ENCODE peak calls at places on chromosome 11, in seven cellular contexts. E is fibroblast of mammary gland, R is ascending aorta, U is hepatocyte, L is gastrocnemius medialis, I is IMR-90, J is AG10803. B is an unnamed sample.

GRCh38 chr11:27723685-27724084 is 23.4 kb upstream of the BDNF start:
- DNase-seq in U (no peak), R (no peak), L (no peak), I (peak; percentile 34), J (peak; percentile 31), E (no peak), B (no peak)

GRCh38 chr11:123373754-123374621 is 56.1 kb upstream of the GRAMD1B start:
- DNase-seq in I (no peak), R (no peak), L (no peak), U (no peak), E (no peak), J (no peak), B (no peak)

GRCh38 chr11:133038850-133039249 is 493.5 kb downstream of the OPCML start:
- DNase-seq in E (no peak), U (no peak), L (no peak), I (no peak), R (no peak), J (peak; percentile 52), B (peak; percentile 11)

GRCh38 chr11:2778630-2779498 is 79.1 kb upstream of the KCNQ1OT1 start:
- DNase-seq in R (peak; percentile 89), L (peak; percentile 95), I (peak; percentile 63), J (peak; percentile 63), E (no peak), U (peak; percentile 92), B (peak; percentile 51)

GRCh38 chr11:20102393-20102792 is 57.9 kb downstream of the DBX1 start:
- DNase-seq in L (no peak), J (no peak), I (no peak), E (no peak), R (no peak), U (no peak), B (no peak)

GRCh38 chr11:107151579-107151978 is 133.3 kb upstream of the GUCY1A2 start:
- DNase-seq in U (no peak), J (no peak), I (no peak), R (no peak), E (no peak), L (no peak), B (no peak)

GRCh38 chr11:9687736-9688494 is 24.0 kb downstream of the SWAP70 start:
- DNase-seq in U (peak; percentile 11), L (no peak), I (peak; percentile 36), J (peak; percentile 37), E (no peak), R (no peak), B (no peak)

GRCh38 chr11:45927684-45928413 is 5.4 kb downstream of the LARGE2 start:
- DNase-seq in E (no peak), J (no peak), I (no peak), U (no peak), R (no peak), L (no peak), B (no peak)

GRCh38 chr11:65897020-65897471 is 3.1 kb downstream of the FOSL1 start:
- DNase-seq in E (no peak), U (no peak), I (no peak), R (no peak), L (no peak), J (no peak), B (no peak)

GRCh38 chr11:78886616-78887015 is 312.0 kb upstream of the NARS2 start:
- DNase-seq in L (no peak), R (no peak), I (peak; percentile 64), J (peak; percentile 15), U (no peak), E (peak; percentile 70), B (peak; percentile 94)

GRCh38 chr11:123481647-123482046 is 51.6 kb downstream of the GRAMD1B start:
- DNase-seq in R (no peak), L (no peak), I (no peak), U (no peak), J (no peak), E (no peak), B (no peak)

GRCh38 chr11:40328890-40329617 is 1130.4 kb downstream of the LRRC4C start:
- DNase-seq in L (no peak), R (peak; percentile 84), U (peak; percentile 95), E (peak; percentile 99), J (peak; percentile 99), I (peak; percentile 100), B (peak; percentile 100)

GRCh38 chr11:100205926-100206325 is 481.2 kb upstream of the ARHGAP42 start:
- DNase-seq in E (no peak), I (no peak), J (no peak), R (no peak), U (no peak), L (no peak), B (peak; percentile 75)

GRCh38 chr11:100203789-100204188 is 483.3 kb upstream of the ARHGAP42 start:
- DNase-seq in E (peak; percentile 1), U (no peak), J (no peak), L (no peak), R (no peak), I (no peak), B (peak; percentile 22)

GRCh38 chr11:100208207-100208606 is 478.9 kb upstream of the ARHGAP42 start:
- DNase-seq in R (no peak), I (no peak), U (no peak), L (no peak), E (peak; percentile 20), J (no peak), B (peak; percentile 95)
- TF ChIP-seq CTCF in R (no peak), I (no peak), U (no peak), L (no peak), E (no peak), J (no peak), B (no peak)

GRCh38 chr11:119016216-119017009 is 1.7 kb downstream of the RPS25 start:
- DNase-seq in I (no peak), U (no peak), L (no peak), R (no peak), E (no peak), J (no peak), B (no peak)

GRCh38 chr11:119023741-119024140 is 5.2 kb downstream of the TRAPPC4 start:
- DNase-seq in U (no peak), R (no peak), L (no peak), E (no peak), I (no peak), J (no peak), B (no peak)

GRCh38 chr11:119018074-119018938 is at the start of the genes RPS25 and TRAPPC4:
- DNase-seq in J (peak; percentile 95), L (peak; percentile 96), U (peak; percentile 97), E (peak; percentile 95), R (peak; percentile 97), I (peak; percentile 95), B (peak; percentile 91)

GRCh38 chr11:119024430-119025098 is 6.0 kb downstream of the TRAPPC4 start:
- DNase-seq in J (no peak), E (no peak), U (no peak), R (no peak), I (no peak), L (no peak), B (no peak)

GRCh38 chr11:119019996-119020395 is 1.4 kb downstream of the TRAPPC4 start:
- DNase-seq in U (no peak), J (no peak), I (no peak), R (no peak), E (no peak), L (no peak), B (no peak)
- H3K4me3 ChIP-seq in U (peak overlapping the region; percentile 50), J (peak overlapping the region; percentile 100), I (peak overlapping the region; percentile 6), R (peak overlapping the region; percentile 89), E (peak overlapping the region; percentile 98), L (peak overlapping the region; percentile 90), B (no peak overlapping the region)

GRCh38 chr11:127789887-127790286 is 789.3 kb upstream of the KIRREL3 start:
- DNase-seq in E (no peak), R (no peak), L (no peak), I (peak; percentile 1), U (peak; percentile 25), J (no peak), B (no peak)
- TF ChIP-seq CTCF in E (no peak), R (no peak), L (peak; percentile 18), I (no peak), U (peak; percentile 38), J (no peak), B (peak; percentile 20)

GRCh38 chr11:61359541-61359940 is 2.1 kb downstream of the CYB561A3 start:
- DNase-seq in J (no peak), U (peak; percentile 65), R (no peak), E (no peak), L (no peak), I (no peak), B (no peak)

GRCh38 chr11:61357894-61358239 is 3.8 kb downstream of the CYB561A3 start:
- DNase-seq in I (no peak), R (no peak), U (no peak), E (no peak), L (no peak), J (no peak), B (no peak)

GRCh38 chr11:61357233-61357893 is 4.3 kb downstream of the CYB561A3 start:
- DNase-seq in J (no peak), L (no peak), I (no peak), U (no peak), E (no peak), R (no peak), B (no peak)

GRCh38 chr11:61356701-61357100 is 5.0 kb downstream of the CYB561A3 start:
- DNase-seq in I (no peak), J (no peak), E (no peak), U (no peak), R (no peak), L (no peak), B (no peak)

DNA sequence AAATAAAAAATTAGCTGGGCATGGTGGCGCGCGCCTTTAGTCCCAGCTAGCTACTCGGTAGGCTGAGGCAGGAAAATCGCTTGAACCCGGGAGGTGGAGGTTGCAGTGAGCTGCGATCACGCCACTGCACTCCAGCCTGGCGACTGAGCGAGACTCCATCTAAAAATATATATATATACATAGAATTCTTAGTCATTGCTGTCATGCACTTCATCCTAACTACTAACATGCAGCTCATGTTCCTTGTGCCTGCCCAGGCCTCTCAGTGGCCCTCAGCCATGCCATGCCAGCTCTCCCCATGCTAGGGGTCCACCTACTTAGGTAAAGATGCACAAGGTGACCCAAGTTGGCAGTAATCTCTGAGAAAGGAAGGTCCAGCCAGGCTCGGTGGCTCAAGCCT is 3.1 kb downstream of the CYB561A3 start:
- DNase-seq in E (no peak), I (no peak), R (no peak), J (no peak), L (no peak), U (no peak), B (no peak)
- H3K4me3 ChIP-seq in E (no peak overlapping the region), I (no peak overlapping the region), R (no peak overlapping the region), J (no peak overlapping the region), L (no peak overlapping the region), U (no peak overlapping the region), B (no peak overlapping the region)

DNA sequence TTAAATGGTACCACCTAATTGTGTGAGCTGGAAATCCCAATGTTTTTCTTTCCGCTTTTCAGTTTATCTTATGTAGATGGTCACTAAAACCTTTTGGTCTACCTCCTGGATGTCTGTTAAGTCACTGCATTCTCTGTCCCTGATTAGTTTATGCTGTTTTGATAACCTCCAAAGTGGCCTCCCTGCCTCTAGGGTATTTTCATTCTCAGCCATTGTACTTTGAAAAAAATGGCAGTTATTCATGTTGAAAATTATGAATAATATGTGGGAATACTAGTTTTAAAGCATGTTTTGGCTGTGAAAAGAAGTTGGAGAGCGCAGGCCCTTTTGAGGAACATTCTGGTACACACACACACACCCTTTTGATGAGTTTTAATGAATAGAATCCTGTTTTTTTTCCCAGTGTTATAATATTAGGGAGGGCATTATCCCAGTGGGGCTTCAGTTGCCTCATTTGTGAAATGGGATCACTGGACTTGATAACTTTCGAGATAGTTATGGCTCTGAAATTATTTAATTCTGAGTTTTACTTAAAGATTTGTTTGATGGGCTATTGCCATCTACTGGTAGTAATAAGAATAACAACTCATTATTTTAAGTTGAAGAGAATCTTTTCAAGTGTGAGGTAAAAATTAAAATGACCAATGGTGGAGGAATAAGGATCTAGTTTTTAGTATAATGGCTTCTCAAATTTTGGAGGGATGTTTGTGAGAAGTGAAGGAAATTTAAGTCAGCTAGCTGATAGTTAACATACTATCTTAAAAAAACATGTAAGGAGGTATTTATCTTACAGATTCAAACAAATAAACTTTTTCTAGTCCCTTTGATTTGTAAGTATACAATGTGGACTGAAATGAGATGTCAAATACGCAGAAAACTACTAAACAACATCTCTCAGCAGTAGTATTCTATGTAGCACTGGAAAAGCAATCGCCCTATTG is 3.9 kb downstream of the FDX1 start:
- DNase-seq in U (no peak), I (peak; percentile 42), J (peak; percentile 44), R (no peak), E (peak; percentile 52), L (no peak), B (peak; percentile 41)
- TF ChIP-seq CTCF in U (peak; percentile 59), I (peak; percentile 57), J (peak; percentile 61), R (peak; percentile 41), E (peak; percentile 52), L (peak; percentile 77), B (no peak)